ENCODE peak calls at places on chromosomes 6 and 20, in eight cellular contexts. R, N, P, Y, H, X, Q and C are unnamed samples.

GRCh38 chr6:95232477-95232876 is 344.9 kb upstream of the MANEA start:
- DNase-seq in Y (no peak), Q (no peak), H (no peak), N (no peak), X (no peak), R (no peak), P (no peak), C (no peak)

GRCh38 chr20:39574061-39574460 is 611.9 kb downstream of the DHX35 start:
- DNase-seq in R (no peak), H (no peak), Q (no peak), Y (no peak), N (no peak), P (no peak), X (no peak), C (no peak)

GRCh38 chr20:13692802-13693736 is 54.3 kb upstream of the TASP1 start:
- DNase-seq in R (peak), Q (no peak), Y (no peak), H (no peak), X (no peak), P (no peak), N (no peak), C (no peak)

GRCh38 chr6:66226099-66226498 is 519.1 kb upstream of the EYS start:
- DNase-seq in P (no peak), H (peak), R (no peak), N (no peak), Q (no peak), X (no peak), Y (no peak), C (no peak)

GRCh38 chr20:35837577-35838195 is 65.9 kb downstream of the PHF20 start:
- DNase-seq in H (no peak), N (no peak), Q (no peak), R (no peak), P (no peak), Y (no peak), X (no peak), C (no peak)

GRCh38 chr6:2848851-2849250 is 7.2 kb upstream of the SERPINB1 start:
- DNase-seq in Y (peak), P (peak), X (no peak), R (no peak), N (no peak), H (no peak), Q (peak), C (no peak)

GRCh38 chr20:21361266-21361665 is 36.1 kb downstream of the NKX2-4 start:
- DNase-seq in X (no peak), P (no peak), H (no peak), N (no peak), Y (no peak), R (no peak), Q (no peak), C (no peak)

GRCh38 chr6:135344526-135344925 is 153.0 kb downstream of the AHI1 start:
- DNase-seq in N (no peak), R (no peak), Y (no peak), P (no peak), Q (no peak), X (no peak), H (no peak), C (no peak)

GRCh38 chr6:80454197-80454596 is 347.7 kb downstream of the BCKDHB start:
- DNase-seq in N (no peak), P (peak), Y (no peak), Q (no peak), R (no peak), H (peak), X (no peak), C (no peak)

GRCh38 chr6:97411610-97412009 is 128.6 kb upstream of the MMS22L start:
- DNase-seq in X (no peak), N (no peak), P (no peak), Q (no peak), R (no peak), H (no peak), Y (no peak), C (no peak)

GRCh38 chr20:47063407-47063806 is 168.8 kb downstream of the EYA2 start:
- DNase-seq in Q (no peak), R (no peak), N (no peak), H (no peak), Y (no peak), P (no peak), X (no peak), C (no peak)

GRCh38 chr6:45438156-45438555 is 60.4 kb upstream of the SUPT3H start:
- DNase-seq in X (no peak), P (no peak), Q (no peak), H (no peak), R (no peak), Y (no peak), N (no peak), C (no peak)